ENCODE peak calls at places on chromosomes 2 and 18, in five cellular contexts. R, V, M, H and S are unnamed samples.

GRCh38 chr2:120605231-120605935 is 130.3 kb upstream of the GLI2 start:
- DNase-seq in V (peak; percentile 71), H (no peak), M (peak; percentile 7), R (no peak), S (peak; percentile 10)

GRCh38 chr2:64838817-64839216 is 150.4 kb upstream of the SLC1A4 start:
- DNase-seq in H (peak; percentile 97), V (peak; percentile 71), R (no peak), M (no peak), S (peak; percentile 71)

GRCh38 chr18:5941869-5942268 is 46.5 kb upstream of the TMEM200C start:
- DNase-seq in H (no peak), R (no peak), V (no peak), M (no peak), S (no peak)

GRCh38 chr18:74942319-74942910 is 266.5 kb downstream of the PTGR3 start:
- DNase-seq in M (no peak), V (no peak), R (no peak), H (no peak), S (no peak)

GRCh38 chr2:224570328-224570993 is 14.7 kb downstream of the CUL3 start:
- DNase-seq in M (no peak), H (no peak), V (no peak), R (no peak), S (no peak)

GRCh38 chr2:217107480-217107879 is 247.6 kb upstream of the TNP1 start:
- DNase-seq in M (no peak), R (no peak), V (no peak), H (no peak), S (no peak)

GRCh38 chr2:20465716-20466391 is 19.0 kb downstream of the RHOB start:
- DNase-seq in V (peak; percentile 25), R (no peak), M (no peak), H (no peak), S (no peak)

GRCh38 chr2:172098650-172099471 is 3.8 kb downstream of the DLX2 start:
- DNase-seq in M (no peak), V (no peak), H (no peak), R (no peak), S (peak; percentile 55)

GRCh38 chr2:205579335-205579734 is 103.0 kb upstream of the NRP2 start:
- DNase-seq in H (no peak), R (no peak), V (no peak), M (no peak), S (no peak)

GRCh38 chr2:217863874-217864273 is 138.9 kb downstream of the TNS1 start:
- DNase-seq in H (no peak), M (no peak), R (no peak), V (no peak), S (no peak)

GRCh38 chr18:50218432-50219197 is 23.7 kb upstream of the MYO5B start:
- DNase-seq in R (peak; percentile 11), V (no peak), M (no peak), H (peak; percentile 33), S (no peak)

GRCh38 chr2:75560768-75561565 is at the start of gene EVA1A:
- DNase-seq in M (peak; percentile 24), H (no peak), R (no peak), V (peak; percentile 86), S (no peak)

GRCh38 chr2:106575955-106576354 is 88.8 kb downstream of the CD8B2 start:
- DNase-seq in V (no peak), R (no peak), H (no peak), M (peak; percentile 41), S (no peak)

GRCh38 chr2:175742367-175742766 is 259.7 kb downstream of the LNPK start:
- DNase-seq in V (no peak), R (no peak), M (no peak), H (no peak), S (no peak)

GRCh38 chr18:60347526-60348045 is 25.0 kb downstream of the MC4R start:
- DNase-seq in V (no peak), H (no peak), M (no peak), R (no peak), S (no peak)

GRCh38 chr2:30679416-30680088 is 127.7 kb downstream of the CAPN13 start:
- DNase-seq in M (no peak), R (no peak), V (peak; percentile 30), H (no peak), S (no peak)

GRCh38 chr2:24124003-24124585 is 825 bp downstream of the FAM228B start:
- DNase-seq in R (no peak), V (no peak), H (no peak), M (no peak), S (no peak)

GRCh38 chr2:199455533-199456382 is 2.0 kb downstream of the SATB2 start:
- DNase-seq in H (peak; percentile 39), V (peak; percentile 68), R (no peak), M (no peak), S (peak; percentile 83)

GRCh38 chr2:20661028-20661980 is 5.6 kb upstream of the GDF7 start:
- DNase-seq in V (peak; percentile 72), R (peak; percentile 50), H (peak; percentile 69), M (no peak), S (no peak)

GRCh38 chr2:6865346-6866238 is at the start of gene CMPK2:
- DNase-seq in V (peak; percentile 92), H (no peak), R (peak; percentile 65), M (peak; percentile 75), S (peak; percentile 89)

GRCh38 chr2:150426724-150427123 is 60.7 kb downstream of the RND3 start:
- DNase-seq in M (no peak), R (no peak), V (no peak), H (no peak), S (no peak)

GRCh38 chr2:37582371-37582770 is 89.1 kb downstream of the CDC42EP3 start:
- DNase-seq in H (no peak), M (no peak), R (no peak), V (no peak), S (no peak)

GRCh38 chr2:165793779-165794519 is at the start of gene GALNT3:
- DNase-seq in M (no peak), H (peak; percentile 64), V (peak; percentile 97), R (peak; percentile 23), S (peak; percentile 94)

GRCh38 chr2:98012561-98012979 is 16.8 kb upstream of the TMEM131 start:
- DNase-seq in R (no peak), H (no peak), M (no peak), V (no peak), S (no peak)

GRCh38 chr18:70132999-70133398 is 72.5 kb downstream of the RTTN start:
- DNase-seq in R (no peak), H (no peak), M (no peak), V (no peak), S (no peak)

GRCh38 chr2:43623052-43623451 is 14.0 kb upstream of the PLEKHH2 start:
- DNase-seq in H (no peak), M (peak; percentile 36), V (no peak), R (no peak), S (peak; percentile 31)

GRCh38 chr2:85797959-85798358 is 44.2 kb downstream of the ATOH8 start:
- DNase-seq in V (no peak), R (no peak), M (no peak), H (no peak), S (no peak)

GRCh38 chr2:172995323-172996244 is 80.1 kb upstream of the MAP3K20 start:
- DNase-seq in H (no peak), M (peak; percentile 27), R (no peak), V (no peak), S (peak; percentile 33)

GRCh38 chr2:203061346-203061745 is 46.7 kb downstream of the NBEAL1 start:
- DNase-seq in H (no peak), R (no peak), M (no peak), V (no peak), S (no peak)

GRCh38 chr2:222319576-222320440 is 21.0 kb upstream of the PAX3 start:
- DNase-seq in M (no peak), H (no peak), R (no peak), V (peak; percentile 71), S (no peak)
- TF ChIP-seq CTCF in M (no peak), H (no peak), R (no peak), V (no peak), S (no peak)

GRCh38 chr18:61770279-61770678 is 122.5 kb downstream of the RNF152 start:
- DNase-seq in H (no peak), R (no peak), M (no peak), V (no peak), S (no peak)
- H3K36me3 ChIP-seq in H (no peaks in the 10 kb centered on the region), R (no peaks in the 10 kb centered on the region), M (no peaks in the 10 kb centered on the region), V (no peaks in the 10 kb centered on the region), S (no peaks in the 10 kb centered on the region)

DNA sequence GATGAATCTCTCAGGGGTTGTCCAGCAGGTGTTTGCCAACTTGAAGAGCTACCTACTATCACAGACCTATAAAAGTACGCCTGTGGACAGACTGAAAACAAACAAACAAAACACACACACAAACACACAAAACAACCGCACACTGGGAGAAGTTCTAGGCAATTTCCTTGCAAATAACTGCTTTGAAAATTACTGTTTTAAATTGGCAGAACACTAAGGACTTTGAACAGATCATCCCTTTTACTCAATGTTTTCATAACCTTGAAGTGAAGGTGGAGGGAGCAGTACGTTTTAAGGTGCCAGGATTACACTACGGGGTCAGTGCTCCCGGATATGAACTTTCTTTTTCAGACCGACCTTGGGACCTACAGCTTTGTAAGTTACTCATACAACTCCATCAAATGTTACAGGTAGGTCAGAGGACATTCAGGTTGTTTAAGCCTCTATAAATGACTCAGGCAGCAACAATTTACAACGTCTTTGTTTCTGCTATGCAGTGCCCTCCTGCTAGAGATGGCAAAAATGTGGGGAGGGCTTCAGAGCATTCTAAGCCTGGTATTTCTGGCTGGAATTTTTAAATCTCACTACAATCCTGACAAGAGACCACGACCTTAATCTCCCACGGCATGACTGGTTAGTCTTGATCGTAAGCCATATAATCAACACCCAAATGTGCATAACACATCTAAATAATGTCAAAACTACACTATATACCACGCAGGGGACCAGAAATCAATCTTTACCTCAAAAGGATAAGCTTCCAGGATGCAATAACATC is 1.4 kb upstream of the SLC20A1 start:
- DNase-seq in M (no peak), H (peak; percentile 69), R (no peak), V (no peak), S (no peak)
- H3K4me1 ChIP-seq in M (peaks cover 61% of the 10 kb centered on the region), H (peaks cover 70% of the 10 kb centered on the region), R (peaks cover 41% of the 10 kb centered on the region), V (peaks cover 30% of the 10 kb centered on the region), S (peaks cover 25% of the 10 kb centered on the region)

GRCh38 chr2:226994775-226995174 is 158.9 kb downstream of the RHBDD1 start:
- DNase-seq in R (no peak), V (no peak), M (no peak), H (peak; percentile 56), S (no peak)
- TF ChIP-seq CTCF in R (no peak), V (no peak), M (peak; percentile 19), H (peak; percentile 35), S (no peak)

GRCh38 chr18:8262221-8262620 is 347.0 kb upstream of the RAB12 start:
- DNase-seq in V (no peak), M (no peak), H (no peak), R (no peak), S (no peak)
- H3K36me3 ChIP-seq in V (peaks cover 5% of the 10 kb centered on the region), M (peaks cover 8% of the 10 kb centered on the region), H (no peaks in the 10 kb centered on the region), R (no peaks in the 10 kb centered on the region), S (no peaks in the 10 kb centered on the region)

DNA sequence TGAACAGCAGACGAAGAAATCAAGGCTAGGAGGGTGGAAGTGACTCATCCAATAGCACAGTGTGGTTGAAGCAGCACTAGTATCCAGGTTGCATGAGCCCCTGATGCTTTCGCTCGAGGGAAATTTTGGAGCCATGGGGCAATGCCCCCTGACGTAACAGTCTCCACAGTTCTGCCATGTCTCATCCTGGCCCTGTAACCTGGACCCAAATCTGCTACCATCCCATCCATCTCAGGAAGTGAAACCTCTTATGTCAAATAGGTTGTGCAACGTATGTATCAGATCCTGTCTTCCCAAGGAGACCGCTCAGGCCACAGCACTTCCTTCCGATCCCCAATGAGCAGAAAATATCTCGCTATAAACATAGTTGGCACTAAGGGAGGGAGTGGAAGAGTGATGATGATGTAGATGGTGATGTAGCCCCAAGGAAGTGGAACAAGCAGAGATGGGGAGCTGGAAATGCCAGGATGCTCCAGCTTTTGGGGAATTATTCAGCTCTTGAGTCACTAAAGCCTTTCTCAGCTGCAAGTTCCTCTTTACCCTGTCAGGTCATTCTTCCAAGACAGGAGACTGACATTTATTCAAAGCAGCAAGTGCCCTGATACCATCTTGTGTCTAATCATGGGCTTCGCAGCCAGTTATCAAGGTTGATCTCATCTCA is 3.0 kb upstream of the IL1B start:
- DNase-seq in V (no peak), H (no peak), M (no peak), R (no peak), S (no peak)
- H3K4me1 ChIP-seq in V (no peaks in the 10 kb centered on the region), H (peaks cover 2% of the 10 kb centered on the region), M (no peaks in the 10 kb centered on the region), R (no peaks in the 10 kb centered on the region), S (peaks cover 5% of the 10 kb centered on the region)